ENCODE peak calls at places on chromosomes 3 and 15, in ten cellular contexts. H is NCI-H1436; T is KBM-7; J is neural crest cell; E is IMR-90; Z is Right ventricle myocardium superior; D is SHP77; A is head of caudate nucleus; B is ovary; O is stimulated activated CD8-positive, alpha-beta memory T cell treated with anti-CD3 and anti-CD28 coated beads, Interleukin-2, amount 100 ng/mL, for 48 hours. U is an unnamed sample.

GRCh38 chr15:89335289-89336041 is 841 bp upstream of the POLG start:
- DNase-seq in E (no peak), Z (no peak), A (peak), H (peak), T (no peak), J (no peak), D (peak), B (no peak), O (no peak), U (no peak)

GRCh38 chr3:43691120-43692002 is 623 bp downstream of the ABHD5 start:
- DNase-seq in B (peak), T (peak), E (peak), J (peak), Z (peak), D (peak), H (no peak), O (peak), A (peak), U (peak)

GRCh38 chr15:24856397-24857093 is 98.2 kb upstream of the SNRPN start:
- DNase-seq in O (no peak), Z (peak), B (no peak), T (no peak), H (no peak), E (peak), A (peak), D (no peak), J (peak), U (no peak)

GRCh38 chr3:127853681-127854080 is 31.4 kb upstream of the MGLL start:
- DNase-seq in E (no peak), H (no peak), A (no peak), B (no peak), J (no peak), D (peak), T (no peak), O (no peak), Z (no peak), U (no peak)

GRCh38 chr3:49410844-49411549 is 779 bp downstream of the RHOA start:
- DNase-seq in E (no peak), J (no peak), H (no peak), A (no peak), Z (no peak), D (no peak), T (peak), B (no peak), O (no peak), U (no peak)

GRCh38 chr3:79249701-79250100 is 518.1 kb downstream of the ROBO1 start:
- DNase-seq in A (no peak), J (no peak), B (no peak), O (no peak), T (no peak), Z (no peak), D (no peak), E (peak), H (no peak), U (no peak)

GRCh38 chr15:84955089-84955848 is 26.4 kb upstream of the PDE8A start:
- DNase-seq in E (peak), H (peak), T (peak), O (no peak), B (peak), Z (peak), J (peak), A (peak), D (peak), U (peak)

GRCh38 chr3:13866406-13866965 is 13.4 kb downstream of the WNT7A start:
- DNase-seq in E (no peak), A (no peak), B (no peak), H (no peak), O (no peak), D (no peak), Z (no peak), J (no peak), T (peak), U (peak)

GRCh38 chr3:191963182-191963581 is 502.2 kb downstream of the PYDC2 start:
- DNase-seq in T (no peak), O (no peak), D (no peak), A (no peak), E (no peak), Z (no peak), H (no peak), J (no peak), B (no peak), U (no peak)

GRCh38 chr15:38144921-38145320 is 107.7 kb upstream of the SPRED1 start:
- DNase-seq in E (peak), B (no peak), Z (no peak), H (no peak), D (no peak), O (no peak), J (no peak), A (no peak), T (no peak), U (no peak)

GRCh38 chr15:53739651-53740050 is 19.8 kb downstream of the WDR72 start:
- DNase-seq in Z (no peak), O (no peak), J (no peak), T (no peak), H (no peak), E (no peak), A (no peak), D (no peak), B (no peak), U (no peak)

GRCh38 chr3:137642831-137643230 is 121.3 kb upstream of the SOX14 start:
- DNase-seq in J (no peak), A (peak), T (no peak), D (peak), Z (no peak), H (no peak), E (no peak), B (no peak), O (no peak), U (no peak)

GRCh38 chr15:76787273-76787672 is 117.9 kb downstream of the SCAPER start:
- DNase-seq in J (no peak), D (no peak), T (no peak), A (no peak), Z (no peak), O (no peak), B (no peak), H (no peak), E (no peak), U (no peak)

GRCh38 chr3:100043271-100043670 is 71.0 kb downstream of the FILIP1L start:
- DNase-seq in Z (no peak), D (no peak), H (no peak), B (no peak), E (no peak), T (no peak), A (no peak), J (no peak), O (no peak), U (no peak)

GRCh38 chr3:34260991-34261365 is 462.5 kb downstream of the PDCD6IP start:
- DNase-seq in T (no peak), D (no peak), B (no peak), Z (no peak), J (no peak), O (no peak), E (no peak), H (no peak), A (no peak), U (no peak)

GRCh38 chr3:129620828-129621605 is 14.5 kb upstream of the PLXND1 start:
- DNase-seq in Z (no peak), O (no peak), B (no peak), D (no peak), E (no peak), J (no peak), A (no peak), H (no peak), T (no peak), U (no peak)

GRCh38 chr15:65033659-65034269 is 4.3 kb upstream of the MTFMT start:
- DNase-seq in O (no peak), J (no peak), A (no peak), Z (no peak), E (peak), H (peak), B (no peak), D (peak), T (peak), U (no peak)

GRCh38 chr3:113947372-113948014 is at the start of gene ZDHHC23:
- DNase-seq in H (peak), O (peak), Z (peak), D (peak), B (peak), A (peak), T (peak), E (peak), J (peak), U (peak)

GRCh38 chr3:112815981-112816380 is 30.7 kb downstream of the CD200R1L start:
- DNase-seq in Z (no peak), H (no peak), E (peak), O (no peak), T (no peak), A (no peak), D (no peak), J (no peak), B (no peak), U (no peak)

GRCh38 chr3:48656061-48656840 is 6.4 kb downstream of the CELSR3 start:
- DNase-seq in D (no peak), T (peak), J (peak), B (peak), H (no peak), A (peak), Z (peak), O (peak), E (peak), U (peak)

GRCh38 chr3:13211605-13212210 is 138.5 kb upstream of the IQSEC1 start:
- DNase-seq in H (no peak), O (no peak), D (no peak), E (no peak), B (no peak), Z (no peak), A (no peak), T (no peak), J (no peak), U (no peak)

GRCh38 chr3:50807266-50807665 is 132.5 kb downstream of the DOCK3 start:
- DNase-seq in O (no peak), H (peak), B (no peak), Z (no peak), D (peak), T (peak), A (no peak), J (no peak), E (no peak), U (no peak)

U was measured in activated CD8-positive, alpha-beta memory T cell treated with anti-CD3 and anti-CD28 coated beads, Interleukin-2, amount 50 U/mL, for 48 hours.